ENCODE peak calls at places on chromosomes 2 and 18, in seven cellular contexts. F, E, C, Y, O, D and M are unnamed samples.

GRCh38 chr2:215886026-215886425 is 127.3 kb downstream of the MREG start:
- DNase-seq in D (no peak), E (no peak), F (no peak), C (no peak), O (no peak), Y (no peak), M (no peak)

GRCh38 chr2:241082338-241083090 is 19.6 kb downstream of the MTERF4 start:
- DNase-seq in C (no peak), F (no peak), O (no peak), Y (peak; percentile 6), E (no peak), D (no peak), M (no peak)

GRCh38 chr2:216691210-216691741 is 4.1 kb downstream of the IGFBP5 start:
- DNase-seq in D (peak; percentile 72), E (no peak), C (no peak), Y (peak; percentile 45), F (peak; percentile 11), O (peak; percentile 86), M (no peak)

GRCh38 chr18:75041586-75041985 is 167.4 kb downstream of the PTGR3 start:
- DNase-seq in D (peak; percentile 41), C (no peak), F (no peak), E (no peak), O (no peak), Y (no peak), M (peak; percentile 64)

GRCh38 chr18:48947583-48947982 is 3.2 kb downstream of the SMAD7 start:
- DNase-seq in O (peak; percentile 7), F (no peak), C (no peak), D (no peak), Y (no peak), E (no peak), M (no peak)

GRCh38 chr2:232731470-232731869 is 34.3 kb downstream of the GIGYF2 start:
- DNase-seq in O (no peak), Y (no peak), D (no peak), F (no peak), E (no peak), C (no peak), M (no peak)

GRCh38 chr18:71630686-71631085 is 913.5 kb downstream of the CBLN2 start:
- DNase-seq in Y (no peak), C (no peak), D (peak; percentile 34), E (no peak), O (no peak), F (no peak), M (no peak)

GRCh38 chr2:32825291-32825712 is 121.5 kb upstream of the LTBP1 start:
- DNase-seq in F (no peak), D (peak; percentile 44), O (peak; percentile 45), E (no peak), Y (peak; percentile 13), C (no peak), M (no peak)

GRCh38 chr2:60796573-60797509 is 40.8 kb downstream of the PAPOLG start:
- DNase-seq in O (no peak), Y (no peak), F (no peak), C (no peak), D (no peak), E (peak; percentile 95), M (peak; percentile 63)

GRCh38 chr2:45323344-45323743 is 287.7 kb downstream of the SRBD1 start:
- DNase-seq in C (no peak), F (no peak), Y (no peak), D (no peak), E (no peak), O (no peak), M (no peak)

GRCh38 chr2:206084870-206085741 is 868 bp downstream of the INO80D start:
- DNase-seq in E (peak; percentile 10), D (peak; percentile 21), C (peak; percentile 35), Y (peak; percentile 48), O (no peak), F (peak; percentile 28), M (peak; percentile 77)

GRCh38 chr2:189409647-189410046 is 31.6 kb upstream of the WDR75 start:
- DNase-seq in Y (no peak), F (no peak), C (no peak), E (no peak), D (peak; percentile 59), O (no peak), M (no peak)

GRCh38 chr18:26637324-26637723 is 89.0 kb upstream of the KCTD1 start:
- DNase-seq in Y (no peak), D (no peak), O (no peak), F (no peak), E (no peak), C (no peak), M (no peak)

GRCh38 chr2:22944141-22944540 is 440.8 kb upstream of the KLHL29 start:
- DNase-seq in F (no peak), O (no peak), C (no peak), Y (no peak), D (no peak), E (no peak), M (no peak)

GRCh38 chr2:164979113-164979512 is 23.8 kb upstream of the SLC38A11 start:
- DNase-seq in Y (no peak), E (no peak), D (no peak), O (no peak), C (no peak), F (no peak), M (no peak)

GRCh38 chr2:102424754-102425153 is 1.8 kb downstream of the IL18RAP start:
- DNase-seq in D (no peak), O (no peak), C (no peak), E (peak; percentile 11), Y (no peak), F (no peak), M (no peak)